ENCODE peak calls at places on chromosomes 4 and X, in ten cellular contexts. One of them, this sample, is unnamed.

GRCh38 chr4:161546902-161547301 is 616.9 kb downstream of the FSTL5 start:
- DNase-seq in stimulated activated CD4-positive, alpha-beta T cell treated with anti-CD3 and anti-CD28 coated beads, Interleukin-4, amount 100 ng/mL, for 48 hours: no peak
- DNase-seq in NCI-H510A treated with DMSO at 0.1 percent for 48 hours: no peak
- DNase-seq in activated CD4-positive, alpha-beta T cell treated with anti-CD3 and anti-CD28 coated beads, Interleukin-2, amount 10 ng/mL, durations not matched to agents 7 days and 5 days: no peak
- DNase-seq in frontal cortex: no peak
- DNase-seq in H1: no peak
- DNase-seq in stimulated activated naive CD4-positive, alpha-beta T cell: no peak
- DNase-seq in lower lobe of right lung: no peak
- DNase-seq in K562: no peak
- DNase-seq in stimulated activated CD8-positive, alpha-beta memory T cell treated with anti-CD3 and anti-CD28 coated beads, Interleukin-4, amount 100 ng/mL, for 24 hours: no peak
- DNase-seq in this sample: no peak

GRCh38 chrX:19554786-19555185 is 39.5 kb upstream of the MAP3K15 start:
- DNase-seq in lower lobe of right lung: no peak
- DNase-seq in stimulated activated CD4-positive, alpha-beta T cell treated with anti-CD3 and anti-CD28 coated beads, Interleukin-4, amount 100 ng/mL, for 48 hours: peak
- DNase-seq in H1: no peak
- DNase-seq in stimulated activated naive CD4-positive, alpha-beta T cell: no peak
- DNase-seq in NCI-H510A treated with DMSO at 0.1 percent for 48 hours: no peak
- DNase-seq in activated CD4-positive, alpha-beta T cell treated with anti-CD3 and anti-CD28 coated beads, Interleukin-2, amount 10 ng/mL, durations not matched to agents 7 days and 5 days: no peak
- DNase-seq in frontal cortex: no peak
- DNase-seq in stimulated activated CD8-positive, alpha-beta memory T cell treated with anti-CD3 and anti-CD28 coated beads, Interleukin-4, amount 100 ng/mL, for 24 hours: peak
- DNase-seq in K562: no peak
- DNase-seq in this sample: no peak

GRCh38 chr4:147057631-147057980 is 111.9 kb upstream of the TTC29 start:
- DNase-seq in K562: no peak
- DNase-seq in frontal cortex: no peak
- DNase-seq in activated CD4-positive, alpha-beta T cell treated with anti-CD3 and anti-CD28 coated beads, Interleukin-2, amount 10 ng/mL, durations not matched to agents 7 days and 5 days: no peak
- DNase-seq in stimulated activated CD8-positive, alpha-beta memory T cell treated with anti-CD3 and anti-CD28 coated beads, Interleukin-4, amount 100 ng/mL, for 24 hours: no peak
- DNase-seq in lower lobe of right lung: no peak
- DNase-seq in stimulated activated naive CD4-positive, alpha-beta T cell: peak
- DNase-seq in NCI-H510A treated with DMSO at 0.1 percent for 48 hours: no peak
- DNase-seq in H1: no peak
- DNase-seq in stimulated activated CD4-positive, alpha-beta T cell treated with anti-CD3 and anti-CD28 coated beads, Interleukin-4, amount 100 ng/mL, for 48 hours: no peak
- DNase-seq in this sample: no peak

GRCh38 chrX:120452131-120452530 is 17.0 kb downstream of the LAMP2 start:
- DNase-seq in H1: peak
- DNase-seq in stimulated activated CD8-positive, alpha-beta memory T cell treated with anti-CD3 and anti-CD28 coated beads, Interleukin-4, amount 100 ng/mL, for 24 hours: no peak
- DNase-seq in stimulated activated CD4-positive, alpha-beta T cell treated with anti-CD3 and anti-CD28 coated beads, Interleukin-4, amount 100 ng/mL, for 48 hours: no peak
- DNase-seq in frontal cortex: peak
- DNase-seq in activated CD4-positive, alpha-beta T cell treated with anti-CD3 and anti-CD28 coated beads, Interleukin-2, amount 10 ng/mL, durations not matched to agents 7 days and 5 days: peak
- DNase-seq in NCI-H510A treated with DMSO at 0.1 percent for 48 hours: no peak
- DNase-seq in K562: no peak
- DNase-seq in stimulated activated naive CD4-positive, alpha-beta T cell: no peak
- DNase-seq in lower lobe of right lung: no peak
- DNase-seq in this sample: peak

GRCh38 chr4:175997291-175997690 is 68.3 kb upstream of the WDR17 start:
- DNase-seq in K562: no peak
- DNase-seq in NCI-H510A treated with DMSO at 0.1 percent for 48 hours: no peak
- DNase-seq in stimulated activated CD4-positive, alpha-beta T cell treated with anti-CD3 and anti-CD28 coated beads, Interleukin-4, amount 100 ng/mL, for 48 hours: no peak
- DNase-seq in stimulated activated CD8-positive, alpha-beta memory T cell treated with anti-CD3 and anti-CD28 coated beads, Interleukin-4, amount 100 ng/mL, for 24 hours: no peak
- DNase-seq in H1: no peak
- DNase-seq in stimulated activated naive CD4-positive, alpha-beta T cell: no peak
- DNase-seq in activated CD4-positive, alpha-beta T cell treated with anti-CD3 and anti-CD28 coated beads, Interleukin-2, amount 10 ng/mL, durations not matched to agents 7 days and 5 days: no peak
- DNase-seq in frontal cortex: no peak
- DNase-seq in lower lobe of right lung: no peak
- DNase-seq in this sample: no peak

GRCh38 chr4:38091636-38092035 is 131.4 kb downstream of the PTTG2 start:
- DNase-seq in NCI-H510A treated with DMSO at 0.1 percent for 48 hours: no peak
- DNase-seq in stimulated activated CD4-positive, alpha-beta T cell treated with anti-CD3 and anti-CD28 coated beads, Interleukin-4, amount 100 ng/mL, for 48 hours: no peak
- DNase-seq in activated CD4-positive, alpha-beta T cell treated with anti-CD3 and anti-CD28 coated beads, Interleukin-2, amount 10 ng/mL, durations not matched to agents 7 days and 5 days: no peak
- DNase-seq in stimulated activated CD8-positive, alpha-beta memory T cell treated with anti-CD3 and anti-CD28 coated beads, Interleukin-4, amount 100 ng/mL, for 24 hours: no peak
- DNase-seq in H1: no peak
- DNase-seq in frontal cortex: no peak
- DNase-seq in lower lobe of right lung: no peak
- DNase-seq in K562: no peak
- DNase-seq in stimulated activated naive CD4-positive, alpha-beta T cell: no peak
- DNase-seq in this sample: no peak

GRCh38 chr4:152258391-152258790 is 277.5 kb downstream of the FBXW7 start:
- DNase-seq in NCI-H510A treated with DMSO at 0.1 percent for 48 hours: no peak
- DNase-seq in stimulated activated naive CD4-positive, alpha-beta T cell: no peak
- DNase-seq in frontal cortex: no peak
- DNase-seq in stimulated activated CD8-positive, alpha-beta memory T cell treated with anti-CD3 and anti-CD28 coated beads, Interleukin-4, amount 100 ng/mL, for 24 hours: no peak
- DNase-seq in H1: no peak
- DNase-seq in stimulated activated CD4-positive, alpha-beta T cell treated with anti-CD3 and anti-CD28 coated beads, Interleukin-4, amount 100 ng/mL, for 48 hours: no peak
- DNase-seq in K562: no peak
- DNase-seq in activated CD4-positive, alpha-beta T cell treated with anti-CD3 and anti-CD28 coated beads, Interleukin-2, amount 10 ng/mL, durations not matched to agents 7 days and 5 days: peak
- DNase-seq in lower lobe of right lung: no peak
- DNase-seq in this sample: no peak

GRCh38 chrX:101595739-101596419 is 21.9 kb downstream of the ARMCX6 start:
- DNase-seq in stimulated activated CD4-positive, alpha-beta T cell treated with anti-CD3 and anti-CD28 coated beads, Interleukin-4, amount 100 ng/mL, for 48 hours: peak
- DNase-seq in stimulated activated naive CD4-positive, alpha-beta T cell: peak
- DNase-seq in lower lobe of right lung: no peak
- DNase-seq in NCI-H510A treated with DMSO at 0.1 percent for 48 hours: peak
- DNase-seq in K562: peak
- DNase-seq in frontal cortex: peak
- DNase-seq in stimulated activated CD8-positive, alpha-beta memory T cell treated with anti-CD3 and anti-CD28 coated beads, Interleukin-4, amount 100 ng/mL, for 24 hours: no peak
- DNase-seq in activated CD4-positive, alpha-beta T cell treated with anti-CD3 and anti-CD28 coated beads, Interleukin-2, amount 10 ng/mL, durations not matched to agents 7 days and 5 days: peak
- DNase-seq in H1: no peak
- DNase-seq in this sample: peak

GRCh38 chr4:86497980-86498379 is 96.1 kb upstream of the PTPN13 start:
- DNase-seq in H1: no peak
- DNase-seq in stimulated activated CD8-positive, alpha-beta memory T cell treated with anti-CD3 and anti-CD28 coated beads, Interleukin-4, amount 100 ng/mL, for 24 hours: no peak
- DNase-seq in frontal cortex: no peak
- DNase-seq in activated CD4-positive, alpha-beta T cell treated with anti-CD3 and anti-CD28 coated beads, Interleukin-2, amount 10 ng/mL, durations not matched to agents 7 days and 5 days: no peak
- DNase-seq in stimulated activated CD4-positive, alpha-beta T cell treated with anti-CD3 and anti-CD28 coated beads, Interleukin-4, amount 100 ng/mL, for 48 hours: no peak
- DNase-seq in NCI-H510A treated with DMSO at 0.1 percent for 48 hours: no peak
- DNase-seq in K562: no peak
- DNase-seq in lower lobe of right lung: no peak
- DNase-seq in stimulated activated naive CD4-positive, alpha-beta T cell: no peak
- DNase-seq in this sample: no peak

GRCh38 chrX:19673334-19674040 is 158.2 kb upstream of the MAP3K15 start:
- DNase-seq in stimulated activated CD4-positive, alpha-beta T cell treated with anti-CD3 and anti-CD28 coated beads, Interleukin-4, amount 100 ng/mL, for 48 hours: no peak
- DNase-seq in frontal cortex: no peak
- DNase-seq in NCI-H510A treated with DMSO at 0.1 percent for 48 hours: no peak
- DNase-seq in H1: no peak
- DNase-seq in stimulated activated CD8-positive, alpha-beta memory T cell treated with anti-CD3 and anti-CD28 coated beads, Interleukin-4, amount 100 ng/mL, for 24 hours: no peak
- DNase-seq in K562: no peak
- DNase-seq in activated CD4-positive, alpha-beta T cell treated with anti-CD3 and anti-CD28 coated beads, Interleukin-2, amount 10 ng/mL, durations not matched to agents 7 days and 5 days: no peak
- DNase-seq in lower lobe of right lung: no peak
- DNase-seq in stimulated activated naive CD4-positive, alpha-beta T cell: no peak
- DNase-seq in this sample: no peak

This sample was measured in substantia nigra.